ENCODE peak calls at places on chromosomes 6 and 20, in five cellular contexts. R is astrocyte of the cerebellum, V is AG08396, E is Daoy, T is NCI-H2081. G is an unnamed sample.

GRCh38 chr6:100258752-100259151 is 206.0 kb downstream of the SIM1 start:
- DNase-seq in R (no peak), V (no peak), E (no peak), T (no peak), G (no peak)

GRCh38 chr20:10763117-10763516 is 89.3 kb upstream of the JAG1 start:
- DNase-seq in R (no peak), V (no peak), E (no peak), T (no peak), G (peak)

GRCh38 chr6:41577865-41578713 is 31.9 kb downstream of the FOXP4 start:
- DNase-seq in R (no peak), V (peak), E (peak), T (peak), G (peak)

GRCh38 chr20:2751868-2752630 is 48.4 kb downstream of the CPXM1 start:
- DNase-seq in R (no peak), V (peak), E (peak), T (peak), G (no peak)

GRCh38 chr20:38460040-38460623 is 12.5 kb upstream of the RALGAPB start:
- DNase-seq in R (peak), V (no peak), E (peak), T (peak), G (peak)

GRCh38 chr6:157337766-157338165 is 14.4 kb upstream of the TMEM242 start:
- DNase-seq in R (no peak), V (no peak), E (no peak), T (no peak), G (no peak)

GRCh38 chr6:42118162-42119001 is 24.0 kb downstream of the C6orf132 start:
- DNase-seq in R (no peak), V (peak), E (no peak), T (no peak), G (no peak)

GRCh38 chr20:53805895-53806384 is 212.3 kb upstream of the ZNF217 start:
- DNase-seq in R (no peak), V (peak), E (peak), T (no peak), G (peak)

GRCh38 chr20:62622877-62623487 is 19.3 kb upstream of the SLCO4A1 start:
- DNase-seq in R (no peak), V (no peak), E (no peak), T (no peak), G (no peak)

GRCh38 chr6:63635165-63635562 is 438 bp upstream of the PHF3 start:
- DNase-seq in R (no peak), V (no peak), E (no peak), T (no peak), G (peak)

GRCh38 chr20:25054995-25055629 is 2.8 kb downstream of the ACSS1 start:
- DNase-seq in R (no peak), V (peak), E (peak), T (no peak), G (no peak)

GRCh38 chr20:32201977-32202363 is 5.6 kb downstream of the PLAGL2 start:
- DNase-seq in R (no peak), V (no peak), E (no peak), T (no peak), G (peak)

GRCh38 chr6:25960689-25961088 is 1.9 kb upstream of the TRIM38 start:
- DNase-seq in R (no peak), V (no peak), E (no peak), T (no peak), G (no peak)

GRCh38 chr6:106731144-106731842 is 101.9 kb downstream of the QRSL1 start:
- DNase-seq in R (no peak), V (no peak), E (no peak), T (no peak), G (no peak)

GRCh38 chr6:46044876-46045617 is 29.4 kb upstream of the CLIC5 start:
- DNase-seq in R (peak), V (peak), E (peak), T (no peak), G (peak)

GRCh38 chr20:11067359-11067758 is 393.6 kb upstream of the JAG1 start:
- DNase-seq in R (no peak), V (no peak), E (no peak), T (no peak), G (no peak)

G was measured in choroid plexus epithelial cell.